ENCODE peak calls at places on chromosomes 11 and 22, in nine cellular contexts. F, J, N, W, B, O, K, A and L are unnamed samples.

GRCh38 chr11:70397336-70397982 is 870 bp upstream of the CTTN start:
- DNase-seq in F (peak; percentile 36), J (no peak), N (peak; percentile 68), W (no peak), B (peak; percentile 71), O (peak; percentile 41), K (peak; percentile 45), A (no peak), L (no peak)

GRCh38 chr11:87239001-87239400 is 201.3 kb downstream of the TMEM135 start:
- DNase-seq in F (no peak), J (no peak), N (no peak), W (no peak), B (no peak), O (no peak), K (no peak), A (no peak), L (no peak)

GRCh38 chr11:116665523-116665922 is 107.3 kb downstream of the BUD13 start:
- DNase-seq in F (no peak), J (no peak), N (no peak), W (no peak), B (no peak), O (no peak), K (no peak), A (no peak), L (no peak)

GRCh38 chr11:30197869-30198268 is 32.9 kb upstream of the FSHB start:
- DNase-seq in F (no peak), J (no peak), N (no peak), W (no peak), B (no peak), O (no peak), K (no peak), A (no peak), L (no peak)

GRCh38 chr11:85679581-85679980 is 6.4 kb downstream of the CCDC89 start:
- DNase-seq in F (no peak), J (no peak), N (no peak), W (no peak), B (no peak), O (no peak), K (no peak), A (no peak), L (no peak)

GRCh38 chr11:131195801-131196517 is 174.5 kb upstream of the NTM start:
- DNase-seq in F (no peak), J (no peak), N (no peak), W (no peak), B (no peak), O (peak; percentile 62), K (peak; percentile 53), A (peak; percentile 7), L (no peak)

GRCh38 chr11:122069946-122070345 is 46.1 kb downstream of the BLID start:
- DNase-seq in F (peak; percentile 65), J (no peak), N (peak; percentile 15), W (no peak), B (peak; percentile 7), O (peak; percentile 91), K (peak; percentile 94), A (peak; percentile 87), L (no peak)

GRCh38 chr22:27719535-27720227 is 81.9 kb downstream of the MN1 start:
- DNase-seq in F (peak; percentile 63), J (no peak), N (peak; percentile 50), W (no peak), B (peak; percentile 46), O (peak; percentile 46), K (peak; percentile 56), A (peak; percentile 69), L (no peak)

GRCh38 chr11:13140873-13141655 is 131.9 kb downstream of the RASSF10 start:
- DNase-seq in F (no peak), J (no peak), N (no peak), W (no peak), B (no peak), O (no peak), K (peak; percentile 90), A (no peak), L (no peak)

GRCh38 chr11:42253156-42253555 is 793.7 kb upstream of the LRRC4C start:
- DNase-seq in F (no peak), J (no peak), N (no peak), W (no peak), B (no peak), O (no peak), K (no peak), A (no peak), L (no peak)

GRCh38 chr22:47071078-47071811 is 308.8 kb downstream of the TBC1D22A start:
- DNase-seq in F (peak; percentile 21), J (no peak), N (peak; percentile 42), W (no peak), B (no peak), O (no peak), K (no peak), A (no peak), L (no peak)

GRCh38 chr22:45462034-45462655 is 40.5 kb upstream of the FBLN1 start:
- DNase-seq in F (peak; percentile 71), J (no peak), N (no peak), W (no peak), B (peak; percentile 55), O (no peak), K (no peak), A (no peak), L (no peak)

GRCh38 chr22:22229683-22230420 is 14.7 kb upstream of the VPREB1 start:
- DNase-seq in F (no peak), J (no peak), N (no peak), W (no peak), B (no peak), O (no peak), K (no peak), A (no peak), L (no peak)

GRCh38 chr11:11444027-11444799 is 91.2 kb upstream of the CSNK2A3 start:
- DNase-seq in F (no peak), J (no peak), N (no peak), W (no peak), B (no peak), O (peak; percentile 63), K (peak; percentile 65), A (peak; percentile 47), L (no peak)

GRCh38 chr11:1197431-1197885 is 25.4 kb upstream of the MUC5B start:
- DNase-seq in F (no peak), J (no peak), N (no peak), W (no peak), B (no peak), O (no peak), K (no peak), A (no peak), L (no peak)

GRCh38 chr22:32904044-32904443 is 102.5 kb downstream of the TIMP3 start:
- DNase-seq in F (peak; percentile 58), J (no peak), N (peak; percentile 46), W (no peak), B (peak; percentile 61), O (peak; percentile 62), K (peak; percentile 42), A (no peak), L (no peak)

GRCh38 chr11:76316726-76317125 is 64.2 kb downstream of the THAP12 start:
- DNase-seq in F (no peak), J (no peak), N (no peak), W (no peak), B (no peak), O (no peak), K (no peak), A (no peak), L (no peak)

GRCh38 chr11:64531906-64532312 is 59.1 kb upstream of the SLC22A12 start:
- DNase-seq in F (no peak), J (no peak), N (peak; percentile 17), W (no peak), B (no peak), O (no peak), K (no peak), A (no peak), L (no peak)

GRCh38 chr11:121391914-121392313 is 60.2 kb upstream of the SORL1 start:
- DNase-seq in F (no peak), J (no peak), N (no peak), W (no peak), B (no peak), O (no peak), K (peak; percentile 13), A (no peak), L (no peak)

GRCh38 chr11:705646-706438 is at the start of gene EPS8L2:
- DNase-seq in F (peak; percentile 59), J (no peak), N (no peak), W (no peak), B (peak; percentile 80), O (peak; percentile 16), K (no peak), A (no peak), L (no peak)

GRCh38 chr11:30488304-30488998 is 97.7 kb downstream of the MPPED2 start:
- DNase-seq in F (peak; percentile 26), J (no peak), N (no peak), W (no peak), B (no peak), O (peak; percentile 11), K (no peak), A (no peak), L (no peak)

GRCh38 chr11:67695606-67696005 is 21.2 kb upstream of the ALDH3B2 start:
- DNase-seq in F (no peak), J (no peak), N (no peak), W (no peak), B (no peak), O (no peak), K (no peak), A (no peak), L (no peak)

GRCh38 chr11:21814169-21814568 is 378.7 kb upstream of the ANO5 start:
- DNase-seq in F (no peak), J (no peak), N (no peak), W (no peak), B (no peak), O (no peak), K (peak; percentile 0), A (no peak), L (no peak)

GRCh38 chr22:38336699-38337098 is 19.5 kb upstream of the CSNK1E start:
- DNase-seq in F (no peak), J (no peak), N (peak; percentile 58), W (no peak), B (peak; percentile 30), O (no peak), K (no peak), A (no peak), L (no peak)

GRCh38 chr11:87259731-87260130 is 222.0 kb downstream of the TMEM135 start:
- DNase-seq in F (no peak), J (no peak), N (no peak), W (no peak), B (no peak), O (no peak), K (no peak), A (peak; percentile 15), L (no peak)

GRCh38 chr11:18720811-18721575 is 5.0 kb downstream of the IGSF22 start:
- DNase-seq in F (peak; percentile 90), J (peak; percentile 70), N (peak; percentile 94), W (peak; percentile 76), B (peak; percentile 71), O (peak; percentile 84), K (peak; percentile 79), A (peak; percentile 74), L (peak; percentile 78)

GRCh38 chr11:133531971-133532651 is at the start of gene OPCML:
- DNase-seq in F (no peak), J (no peak), N (peak; percentile 57), W (no peak), B (no peak), O (no peak), K (no peak), A (peak; percentile 58), L (no peak)

GRCh38 chr22:42700355-42700754 is 20.3 kb downstream of the A4GALT start:
- DNase-seq in F (peak; percentile 3), J (no peak), N (no peak), W (no peak), B (no peak), O (no peak), K (no peak), A (no peak), L (no peak)

GRCh38 chr11:117187007-117187406 is 8.5 kb downstream of the SIDT2 start:
- DNase-seq in F (no peak), J (no peak), N (no peak), W (no peak), B (no peak), O (no peak), K (no peak), A (no peak), L (no peak)

GRCh38 chr11:67584205-67584880 is 731 bp downstream of the GSTP1 start:
- DNase-seq in F (peak; percentile 57), J (no peak), N (peak; percentile 51), W (no peak), B (peak; percentile 85), O (peak; percentile 70), K (peak; percentile 62), A (peak; percentile 43), L (no peak)

GRCh38 chr11:109695696-109696095 is 273.7 kb downstream of the C11orf87 start:
- DNase-seq in F (no peak), J (no peak), N (no peak), W (no peak), B (no peak), O (peak; percentile 27), K (peak; percentile 31), A (no peak), L (no peak)